ENCODE peak calls at places on chromosome 1, in six cellular contexts. R is stimulated activated CD4-positive, alpha-beta T cell treated with anti-CD3 and anti-CD28 coated beads, Interleukin-2, amount 100 ng/mL, for 48 hours; C is hepatocyte; I is AG09309; U is heart right ventricle; Q is head of caudate nucleus. J is an unnamed sample.
A peak's percentile ranks its signal among the peaks of the same experiment; 100 is the strongest.

GRCh38 chr1:12433323-12434053 is 184.5 kb downstream of the DHRS3 start:
- DNase-seq in R (no peak), C (peak; percentile 68), I (no peak), U (peak; percentile 44), Q (peak; percentile 53), J (peak; percentile 95)

GRCh38 chr1:224498574-224499170 is 64.1 kb upstream of the WDR26 start:
- DNase-seq in R (no peak), C (peak; percentile 29), I (no peak), U (peak; percentile 15), Q (peak; percentile 52), J (peak; percentile 79)

GRCh38 chr1:160465123-160465522 is 57.9 kb downstream of the SLAMF6 start:
- DNase-seq in R (no peak), C (no peak), I (no peak), U (no peak), Q (no peak), J (no peak)

GRCh38 chr1:19514391-19514831 is 29.1 kb upstream of the CAPZB start:
- DNase-seq in R (no peak), C (no peak), I (no peak), U (peak; percentile 34), Q (no peak), J (peak; percentile 30)

GRCh38 chr1:230392920-230393521 is 33.1 kb downstream of the PGBD5 start:
- DNase-seq in R (no peak), C (no peak), I (no peak), U (no peak), Q (no peak), J (no peak)

GRCh38 chr1:153958961-153959260 is 499 bp upstream of the CRTC2 start:
- DNase-seq in R (no peak), C (no peak), I (no peak), U (no peak), Q (peak; percentile 46), J (no peak)

GRCh38 chr1:28115267-28115666 is 26.9 kb upstream of the EYA3 start:
- DNase-seq in R (peak; percentile 36), C (no peak), I (no peak), U (no peak), Q (no peak), J (no peak)

GRCh38 chr1:6351480-6352137 is 42.0 kb downstream of the ACOT7 start:
- DNase-seq in R (no peak), C (no peak), I (no peak), U (peak; percentile 71), Q (no peak), J (no peak)

GRCh38 chr1:15833842-15834405 is 13.6 kb upstream of the SPEN start:
- DNase-seq in R (no peak), C (no peak), I (peak; percentile 81), U (no peak), Q (no peak), J (no peak)

GRCh38 chr1:204709960-204710912 is 24.7 kb upstream of the LRRN2 start:
- DNase-seq in R (no peak), C (no peak), I (no peak), U (no peak), Q (no peak), J (no peak)

GRCh38 chr1:208165659-208166058 is 78.5 kb downstream of the PLXNA2 start:
- DNase-seq in R (no peak), C (no peak), I (peak; percentile 71), U (no peak), Q (no peak), J (no peak)

GRCh38 chr1:12600335-12600734 is 17.7 kb downstream of the DHRS3 start:
- DNase-seq in R (no peak), C (no peak), I (no peak), U (peak; percentile 84), Q (peak; percentile 56), J (no peak)

GRCh38 chr1:13546791-13547190 is 33.0 kb upstream of the LRRC38 start:
- DNase-seq in R (no peak), C (no peak), I (no peak), U (no peak), Q (no peak), J (no peak)

GRCh38 chr1:97277891-97278662 is 556.5 kb downstream of the PTBP2 start:
- DNase-seq in R (no peak), C (no peak), I (peak; percentile 43), U (no peak), Q (no peak), J (no peak)

GRCh38 chr1:224168859-224169380 is 14.1 kb upstream of the DEGS1 start:
- DNase-seq in R (no peak), C (no peak), I (no peak), U (no peak), Q (no peak), J (no peak)

GRCh38 chr1:224333309-224333926 is 3.4 kb upstream of the NVL start:
- DNase-seq in R (no peak), C (peak; percentile 62), I (no peak), U (no peak), Q (peak; percentile 60), J (peak; percentile 83)

GRCh38 chr1:222896630-222897526 is 82.0 kb downstream of the DISP1 start:
- DNase-seq in R (no peak), C (no peak), I (no peak), U (no peak), Q (no peak), J (no peak)

GRCh38 chr1:5707566-5708178 is 284.6 kb downstream of the NPHP4 start:
- DNase-seq in R (no peak), C (no peak), I (no peak), U (no peak), Q (peak; percentile 70), J (no peak)

GRCh38 chr1:176111835-176112234 is 95.3 kb downstream of the COP1 start:
- DNase-seq in R (no peak), C (no peak), I (no peak), U (no peak), Q (no peak), J (no peak)

GRCh38 chr1:53324728-53325297 is 3.1 kb downstream of the LRP8 start:
- DNase-seq in R (no peak), C (no peak), I (no peak), U (no peak), Q (no peak), J (no peak)

GRCh38 chr1:240093120-240093961 is 1.7 kb downstream of the FMN2 start:
- DNase-seq in R (no peak), C (peak; percentile 11), I (no peak), U (no peak), Q (peak; percentile 51), J (peak; percentile 63)

GRCh38 chr1:50279622-50280320 is 143.5 kb downstream of the DMRTA2 start:
- DNase-seq in R (no peak), C (peak; percentile 52), I (no peak), U (no peak), Q (no peak), J (peak; percentile 92)

GRCh38 chr1:111369177-111369576 is 58.4 kb downstream of the OVGP1 start:
- DNase-seq in R (no peak), C (no peak), I (no peak), U (no peak), Q (no peak), J (no peak)

GRCh38 chr1:172837816-172838680 is 179.1 kb downstream of the FASLG start:
- DNase-seq in R (no peak), C (no peak), I (no peak), U (no peak), Q (no peak), J (no peak)

GRCh38 chr1:18572022-18572920 is 58.4 kb upstream of the PAX7 start:
- DNase-seq in R (no peak), C (no peak), I (no peak), U (no peak), Q (no peak), J (no peak)

J was measured in left kidney.